ENCODE peak calls at places on chromosomes 16 and 17, in four cellular contexts. R, D, K and V are unnamed samples.

GRCh38 chr16:58419241-58420012 is 27.2 kb downstream of the GINS3 start:
- DNase-seq in R (no peak), D (no peak), K (no peak), V (no peak)

GRCh38 chr17:78679495-78680395 is 102.3 kb downstream of the CYTH1 start:
- DNase-seq in R (no peak), D (no peak), K (no peak), V (no peak)

GRCh38 chr17:45775576-45776011 is 8.5 kb upstream of the CRHR1 start:
- DNase-seq in R (no peak), D (no peak), K (no peak), V (no peak)

GRCh38 chr17:15351925-15352324 is 10.5 kb upstream of the TEKT3 start:
- DNase-seq in R (no peak), D (no peak), K (peak), V (no peak)

GRCh38 chr16:53055603-53056527 is 1.1 kb downstream of the CHD9 start:
- DNase-seq in R (no peak), D (no peak), K (peak), V (no peak)

GRCh38 chr17:48074322-48075054 is 26.3 kb downstream of the NFE2L1 start:
- DNase-seq in R (peak), D (peak), K (peak), V (peak)

GRCh38 chr17:40018211-40019121 is 3.2 kb downstream of the CSF3 start:
- DNase-seq in R (no peak), D (no peak), K (no peak), V (no peak)

GRCh38 chr17:80977172-80977571 is 14.5 kb upstream of the CHMP6 start:
- DNase-seq in R (no peak), D (no peak), K (no peak), V (no peak)

GRCh38 chr16:14057878-14058382 is 13.2 kb upstream of the MRTFB start:
- DNase-seq in R (peak), D (no peak), K (no peak), V (no peak)